ENCODE peak calls at places on chromosomes 5 and 9, in seven cellular contexts. R is K562, E is osteocyte, M is HT-29, O is HS-5, P is NCI-H1930, H is fibroblast of villous mesenchyme. S is an unnamed sample.

GRCh38 chr9:37923796-37924430 is 20.0 kb upstream of the SLC25A51 start:
- DNase-seq in R (no peak), E (no peak), M (no peak), O (no peak), P (no peak), H (no peak), S (no peak)

GRCh38 chr5:73115399-73116051 is 4.8 kb upstream of the TMEM171 start:
- DNase-seq in R (no peak), E (no peak), M (no peak), O (peak; percentile 76), P (no peak), H (peak; percentile 95), S (no peak)

GRCh38 chr5:154174091-154174490 is 16.4 kb upstream of the GALNT10 start:
- DNase-seq in R (no peak), E (no peak), M (no peak), O (no peak), P (no peak), H (no peak), S (no peak)

GRCh38 chr5:143562935-143563334 is 159.4 kb upstream of the NR3C1 start:
- DNase-seq in R (no peak), E (no peak), M (peak; percentile 17), O (no peak), P (no peak), H (no peak), S (no peak)

GRCh38 chr5:39194466-39195136 is 24.8 kb downstream of the FYB1 start:
- DNase-seq in R (peak; percentile 79), E (no peak), M (no peak), O (peak; percentile 81), P (no peak), H (peak; percentile 88), S (no peak)

GRCh38 chr5:40486437-40487270 is 193.1 kb upstream of the PTGER4 start:
- DNase-seq in R (no peak), E (no peak), M (no peak), O (no peak), P (no peak), H (no peak), S (no peak)

GRCh38 chr5:139711067-139711851 is 63.1 kb downstream of the CXXC5 start:
- DNase-seq in R (peak; percentile 79), E (peak; percentile 92), M (no peak), O (no peak), P (peak; percentile 26), H (peak; percentile 46), S (peak; percentile 71)

GRCh38 chr9:71001780-71002386 is 119.5 kb downstream of the TRPM3 start:
- DNase-seq in R (peak; percentile 15), E (no peak), M (peak; percentile 62), O (no peak), P (peak; percentile 14), H (peak; percentile 36), S (no peak)

GRCh38 chr5:14569948-14570691 is 11.5 kb upstream of the OTULINL start:
- DNase-seq in R (no peak), E (no peak), M (peak; percentile 44), O (no peak), P (no peak), H (no peak), S (no peak)

GRCh38 chr9:128144239-128145181 is 4.7 kb upstream of the LCN2 start:
- DNase-seq in R (no peak), E (no peak), M (no peak), O (no peak), P (no peak), H (no peak), S (no peak)

GRCh38 chr9:126471084-126471611 is 142.6 kb upstream of the LMX1B start:
- DNase-seq in R (no peak), E (no peak), M (no peak), O (peak; percentile 84), P (no peak), H (peak; percentile 75), S (no peak)

GRCh38 chr5:60287174-60287771 is 393.7 kb upstream of the PDE4D start:
- DNase-seq in R (peak; percentile 66), E (no peak), M (peak; percentile 85), O (no peak), P (peak; percentile 18), H (peak; percentile 57), S (no peak)

GRCh38 chr5:103232393-103232999 is 26.1 kb upstream of the MACIR start:
- DNase-seq in R (peak; percentile 52), E (no peak), M (peak; percentile 59), O (no peak), P (no peak), H (peak; percentile 51), S (no peak)

GRCh38 chr9:90890146-90890545 is 88.5 kb downstream of the SYK start:
- DNase-seq in R (no peak), E (peak; percentile 66), M (no peak), O (no peak), P (no peak), H (no peak), S (no peak)

GRCh38 chr5:7391688-7392400 is 4.1 kb upstream of the ADCY2 start:
- DNase-seq in R (no peak), E (no peak), M (no peak), O (no peak), P (no peak), H (no peak), S (no peak)

GRCh38 chr5:93430673-93431192 is 150.3 kb downstream of the NR2F1-AS1 start:
- DNase-seq in R (no peak), E (no peak), M (no peak), O (no peak), P (no peak), H (no peak), S (no peak)

GRCh38 chr9:16303506-16303905 is 567.0 kb downstream of the BNC2 start:
- DNase-seq in R (no peak), E (no peak), M (no peak), O (no peak), P (no peak), H (no peak), S (no peak)

GRCh38 chr5:39299962-39300361 is 64.3 kb downstream of the C9 start:
- DNase-seq in R (no peak), E (no peak), M (no peak), O (no peak), P (no peak), H (no peak), S (no peak)